ENCODE peak calls at places on chromosomes 11 and 22, in four cellular contexts. F is endodermal cell, N is thoracic aorta, X is K562. O is an unnamed sample.

GRCh38 chr11:130827697-130828377 is 88.4 kb downstream of the SNX19 start:
- DNase-seq in F (peak; percentile 95), N (peak; percentile 52), X (peak; percentile 43), O (no peak)

GRCh38 chr22:28799125-28799833 is 1.1 kb downstream of the XBP1 start:
- DNase-seq in N (peak; percentile 31), X (peak; percentile 54), F (no peak), O (peak; percentile 50)

GRCh38 chr11:22130462-22131053 is 62.3 kb upstream of the ANO5 start:
- DNase-seq in F (no peak), X (no peak), N (no peak), O (no peak)

GRCh38 chr11:132111341-132111740 is 740.9 kb downstream of the NTM start:
- DNase-seq in X (no peak), N (no peak), F (no peak), O (no peak)

GRCh38 chr11:48001438-48002021 is 21.2 kb downstream of the PTPRJ start:
- DNase-seq in N (no peak), X (no peak), F (no peak), O (no peak)

GRCh38 chr22:48667289-48667688 is 1160.4 kb downstream of the BRD1 start:
- DNase-seq in F (no peak), N (no peak), X (no peak), O (no peak)

GRCh38 chr22:24432059-24432853 is 4.9 kb downstream of the ADORA2A start:
- DNase-seq in F (no peak), X (peak; percentile 18), N (no peak), O (no peak)

GRCh38 chr11:130415719-130416536 is 12.5 kb downstream of the ADAMTS8 start:
- DNase-seq in X (no peak), N (no peak), F (no peak), O (no peak)

GRCh38 chr11:123255909-123256308 is 60.9 kb upstream of the CLMP start:
- DNase-seq in F (no peak), N (no peak), X (no peak), O (no peak)

GRCh38 chr11:106670069-106670468 is 348.2 kb downstream of the GUCY1A2 start:
- DNase-seq in X (no peak), N (no peak), F (no peak), O (no peak)

GRCh38 chr11:12502041-12502440 is 124.7 kb downstream of the PARVA start:
- DNase-seq in F (no peak), N (no peak), X (no peak), O (no peak)

GRCh38 chr11:3122775-3123201 is 42.3 kb downstream of the OSBPL5 start:
- DNase-seq in N (no peak), F (no peak), X (no peak), O (no peak)

GRCh38 chr11:96715208-96715607 is 325.4 kb downstream of the JRKL start:
- DNase-seq in F (no peak), N (no peak), X (no peak), O (no peak)

GRCh38 chr11:119026970-119027369 is 3.7 kb downstream of the SLC37A4 start:
- DNase-seq in F (no peak), N (no peak), X (no peak), O (no peak)

GRCh38 chr22:49391436-49391835 is 436.2 kb downstream of the BRD1 start:
- DNase-seq in F (peak; percentile 25), N (no peak), X (no peak), O (no peak)

GRCh38 chr11:124194696-124195418 is 11.7 kb downstream of the OR10D3 start:
- DNase-seq in F (peak; percentile 80), N (peak; percentile 27), X (peak; percentile 86), O (peak; percentile 54)

GRCh38 chr11:88861618-88862017 is 204.2 kb downstream of the GRM5 start:
- DNase-seq in N (no peak), X (no peak), F (no peak), O (no peak)

GRCh38 chr11:74725701-74726100 is 5.5 kb downstream of the CHRDL2 start:
- DNase-seq in X (no peak), F (peak; percentile 35), N (no peak), O (no peak)

GRCh38 chr11:64766881-64767280 is 7.1 kb upstream of the PYGM start:
- DNase-seq in F (no peak), N (no peak), X (no peak), O (no peak)

GRCh38 chr22:25021976-25022711 is 69.6 kb downstream of the KIAA1671 start:
- DNase-seq in N (no peak), X (no peak), F (no peak), O (no peak)

GRCh38 chr22:39318507-39319283 is 728 bp downstream of the RPL3 start:
- DNase-seq in F (no peak), N (no peak), X (no peak), O (no peak)

GRCh38 chr11:69916806-69917387 is 97.7 kb upstream of the FGF3 start:
- DNase-seq in N (no peak), F (no peak), X (no peak), O (no peak)

GRCh38 chr22:43796567-43796966 is 15.5 kb downstream of the EFCAB6 start:
- DNase-seq in X (no peak), N (no peak), F (peak; percentile 70), O (no peak)

GRCh38 chr11:119108151-119108856 is 1.2 kb downstream of the C2CD2L start:
- DNase-seq in N (no peak), F (peak; percentile 72), X (peak; percentile 89), O (peak; percentile 65)

GRCh38 chr11:73376803-73377629 is 817 bp downstream of the RELT start:
- DNase-seq in F (peak; percentile 81), N (peak; percentile 51), X (peak; percentile 85), O (peak; percentile 51)

GRCh38 chr11:111941963-111942362 is 4.8 kb downstream of the DIXDC1 start:
- DNase-seq in X (no peak), N (no peak), F (no peak), O (no peak)

GRCh38 chr11:131864205-131864604 is 493.8 kb downstream of the NTM start:
- DNase-seq in N (no peak), X (no peak), F (no peak), O (no peak)

GRCh38 chr22:20646906-20647305 is 127.0 kb upstream of the SERPIND1 start:
- DNase-seq in N (no peak), X (no peak), F (no peak), O (no peak)

GRCh38 chr11:130369141-130369691 is 54.5 kb upstream of the ZBTB44 start:
- DNase-seq in X (no peak), N (no peak), F (no peak), O (no peak)

GRCh38 chr22:39908737-39909136 is 7.9 kb downstream of the GRAP2 start:
- DNase-seq in F (no peak), X (peak; percentile 73), N (no peak), O (no peak)

GRCh38 chr11:26579683-26580082 is 7.6 kb upstream of the MUC15 start:
- DNase-seq in X (no peak), N (no peak), F (no peak), O (no peak)

GRCh38 chr22:39349967-39350802 is at the start of gene SYNGR1:
- DNase-seq in X (peak; percentile 14), N (no peak), F (peak; percentile 78), O (peak; percentile 20)

GRCh38 chr11:32892355-32893090 is at the start of gene QSER1:
- DNase-seq in F (peak; percentile 89), N (peak; percentile 4), X (peak; percentile 82), O (peak; percentile 74)

GRCh38 chr11:102806296-102806695 is 8.3 kb upstream of the MMP1 start:
- DNase-seq in F (no peak), X (no peak), N (no peak), O (no peak)

GRCh38 chr22:35649636-35650250 is 1.5 kb downstream of the APOL6 start:
- DNase-seq in X (no peak), F (no peak), N (no peak), O (no peak)

GRCh38 chr22:28019881-28020861 is 101.1 kb upstream of the PITPNB start:
- DNase-seq in X (peak; percentile 67), N (no peak), F (peak; percentile 94), O (peak; percentile 81)

GRCh38 chr22:19806213-19807160 is 45.9 kb downstream of the TBX1 start:
- DNase-seq in F (peak; percentile 38), N (no peak), X (peak; percentile 91), O (no peak)

GRCh38 chr11:8794677-8795103 is 112.1 kb downstream of the RPL27A start:
- DNase-seq in F (peak; percentile 84), N (no peak), X (peak; percentile 6), O (no peak)
- TF ChIP-seq CTCF in F (peak; percentile 89), N (no peak), X (peak; percentile 53), O (peak; percentile 36)

DNA sequence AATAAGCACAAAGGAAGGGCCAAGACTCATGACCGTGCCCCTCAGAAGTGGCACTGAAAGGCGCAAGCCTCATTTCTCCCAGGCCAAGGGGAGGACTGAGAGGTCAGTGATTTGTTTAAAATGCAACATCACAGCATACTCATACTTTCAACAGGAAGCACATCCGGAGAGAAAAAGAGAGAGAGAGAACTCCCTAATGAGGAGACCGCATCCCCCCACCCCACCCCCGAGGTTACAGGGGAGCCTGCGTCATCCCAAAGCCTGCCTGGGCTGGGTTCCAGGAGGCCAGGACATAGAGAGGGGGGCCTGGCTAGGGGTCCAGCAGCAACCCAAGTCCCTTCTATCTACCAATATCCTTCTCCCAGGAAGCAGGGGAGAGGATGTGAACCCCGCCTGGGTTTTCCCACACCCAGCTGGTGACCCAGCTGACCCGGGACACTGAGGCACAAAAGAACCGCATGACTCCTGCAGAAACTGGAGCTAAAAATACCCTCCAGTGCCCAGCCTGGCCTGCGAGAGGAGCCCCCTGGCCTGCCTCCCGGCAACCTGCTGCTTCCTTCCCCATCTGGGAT is 3.8 kb downstream of the CSNK1E start:
- DNase-seq in F (no peak), X (no peak), N (peak; percentile 50), O (peak; percentile 17)
- H3K4me3 ChIP-seq in F (peak overlapping the region; percentile 100), X (no peak overlapping the region), N (peak overlapping the region; percentile 75), O (peak overlapping the region; percentile 26)

DNA sequence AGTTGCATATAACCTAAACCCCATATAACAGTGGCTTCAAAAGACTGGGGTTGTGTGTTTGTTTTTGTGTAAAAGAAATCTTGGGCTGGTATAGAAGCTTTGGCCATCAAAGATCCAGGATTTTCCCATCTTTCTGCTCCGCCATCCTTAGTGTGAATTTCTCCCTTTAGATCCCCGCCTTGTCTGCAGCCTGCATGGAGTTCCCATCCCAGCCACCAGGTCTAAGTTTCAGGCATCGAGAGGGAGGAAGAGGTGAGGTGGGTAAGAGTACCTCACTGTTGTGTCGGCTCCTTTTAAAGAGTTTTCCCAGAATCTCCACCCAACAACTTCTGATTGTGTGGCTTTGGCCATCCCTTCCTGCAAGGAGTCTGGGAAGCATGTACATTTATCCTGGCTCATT is 195.5 kb upstream of the SORL1-AS1 start:
- DNase-seq in N (no peak), F (peak; percentile 71), X (no peak), O (no peak)
- TF ChIP-seq CTCF in N (no peak), F (peak; percentile 70), X (no peak), O (no peak)

GRCh38 chr22:31538815-31539214 is 42.5 kb downstream of the SFI1 start:
- DNase-seq in F (no peak), N (no peak), X (no peak), O (no peak)
- H3K4me3 ChIP-seq in F (no peak overlapping the region), N (no peak overlapping the region), X (no peak overlapping the region), O (no peak overlapping the region)

DNA sequence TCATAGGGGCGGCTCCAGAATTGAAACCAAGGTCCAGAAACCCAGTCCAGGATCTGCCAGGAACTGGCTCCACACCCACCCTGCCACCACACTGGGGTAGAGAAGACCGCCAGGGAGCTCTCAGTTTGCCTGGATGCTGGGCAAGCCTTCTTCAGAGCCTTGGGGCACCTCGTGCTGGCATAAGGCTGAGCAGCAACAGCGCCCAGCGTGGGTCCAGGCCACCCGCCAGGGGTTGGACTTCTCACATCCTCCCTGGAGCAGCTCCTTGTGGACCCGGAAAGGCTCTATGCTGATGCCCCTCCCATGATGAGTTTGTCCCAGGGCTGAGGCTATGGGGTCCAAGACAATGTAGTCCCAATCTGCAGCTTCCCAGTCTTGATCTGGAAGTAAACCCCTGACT is 29.7 kb downstream of the ALX4 start:
- DNase-seq in F (no peak), X (no peak), N (no peak), O (no peak)
- TF ChIP-seq CTCF in F (no peak), X (no peak), N (no peak), O (no peak)

GRCh38 chr22:16808744-16809143 is 16.5 kb downstream of the XKR3 start:
- DNase-seq in N (no peak), X (no peak), F (no peak), O (no peak)
- H3K4me3 ChIP-seq in N (no peak overlapping the region), X (no peak overlapping the region), F (no peak overlapping the region), O (no peak overlapping the region)

O was measured in DND-41.